ENCODE peak calls at places on chromosome 6, in seven cellular contexts. N, P, C, O, F, H and R are unnamed samples.

GRCh38 chr6:15206887-15207286 is 39.0 kb upstream of the JARID2 start:
- DNase-seq in P (no peak), O (no peak), N (no peak), C (no peak), H (no peak), F (no peak), R (no peak)

GRCh38 chr6:144418969-144419545 is 133.9 kb downstream of the UTRN start:
- DNase-seq in O (no peak), F (no peak), H (no peak), C (no peak), P (no peak), N (no peak), R (no peak)

GRCh38 chr6:35096129-35096852 is 44.8 kb downstream of the TCP11 start:
- DNase-seq in P (no peak), H (no peak), F (no peak), N (peak), C (no peak), O (peak), R (no peak)

GRCh38 chr6:68778356-68779020 is 143.4 kb downstream of the ADGRB3 start:
- DNase-seq in O (no peak), H (no peak), P (no peak), C (no peak), F (no peak), N (no peak), R (no peak)

GRCh38 chr6:109794201-109794926 is 103.3 kb downstream of the FIG4 start:
- DNase-seq in H (peak), N (no peak), C (no peak), P (no peak), O (no peak), F (no peak), R (no peak)

GRCh38 chr6:9204171-9204570 is 768.8 kb upstream of the SLC35B3 start:
- DNase-seq in O (peak), C (no peak), P (no peak), N (peak), F (no peak), H (peak), R (no peak)

GRCh38 chr6:28977351-28978136 is 27.6 kb downstream of the ZNF311 start:
- DNase-seq in O (no peak), N (peak), C (no peak), P (no peak), H (no peak), F (no peak), R (no peak)

GRCh38 chr6:12569646-12570045 is 146.9 kb upstream of the PHACTR1 start:
- DNase-seq in N (no peak), H (no peak), C (no peak), F (no peak), O (no peak), P (no peak), R (no peak)

GRCh38 chr6:60695232-60695631 is 1590.8 kb downstream of the KHDRBS2 start:
- DNase-seq in O (no peak), N (no peak), H (no peak), P (no peak), F (no peak), C (no peak), R (no peak)

GRCh38 chr6:148789991-148790390 is 43.2 kb downstream of the UST start:
- DNase-seq in H (no peak), N (no peak), P (no peak), O (no peak), F (no peak), C (no peak), R (no peak)

GRCh38 chr6:24755284-24755683 is 19.5 kb upstream of the GMNN start:
- DNase-seq in H (no peak), C (no peak), O (no peak), P (no peak), N (no peak), F (no peak), R (no peak)

GRCh38 chr6:35483062-35483461 is 13.8 kb downstream of the TEAD3 start:
- DNase-seq in N (no peak), C (no peak), H (no peak), P (no peak), O (no peak), F (no peak), R (no peak)

GRCh38 chr6:34951741-34952140 is 62.7 kb downstream of the ANKS1A start:
- DNase-seq in O (no peak), C (no peak), F (no peak), H (no peak), N (no peak), P (no peak), R (no peak)

GRCh38 chr6:130760006-130760405 is 67.2 kb upstream of the SMLR1 start:
- DNase-seq in P (no peak), O (no peak), H (peak), N (no peak), C (no peak), F (no peak), R (no peak)

GRCh38 chr6:97215157-97215769 is 67.8 kb downstream of the MMS22L start:
- DNase-seq in O (peak), P (no peak), C (no peak), N (no peak), F (no peak), H (no peak), R (no peak)

GRCh38 chr6:75418233-75418632 is 75.4 kb downstream of the FILIP1 start:
- DNase-seq in F (no peak), O (no peak), H (no peak), C (no peak), N (no peak), P (no peak), R (no peak)

GRCh38 chr6:118295336-118295735 is 252.8 kb upstream of the PLN start:
- DNase-seq in O (no peak), C (no peak), N (no peak), H (no peak), P (no peak), F (no peak), R (no peak)

GRCh38 chr6:29666826-29667130 is 9.9 kb downstream of the MOG start:
- DNase-seq in C (no peak), P (peak), H (no peak), N (no peak), O (no peak), F (no peak), R (no peak)

GRCh38 chr6:63663147-63663877 is 27.7 kb downstream of the PHF3 start:
- DNase-seq in C (no peak), P (no peak), O (peak), F (no peak), N (no peak), H (no peak), R (no peak)

GRCh38 chr6:25174678-25175077 is 104.5 kb upstream of the CARMIL1 start:
- DNase-seq in F (no peak), P (no peak), O (no peak), H (no peak), C (no peak), N (no peak), R (no peak)

GRCh38 chr6:162178666-162179065 is 548.9 kb downstream of the PRKN start:
- DNase-seq in N (no peak), P (no peak), C (no peak), H (no peak), O (no peak), F (no peak), R (no peak)

GRCh38 chr6:151721671-151722070 is 85.8 kb upstream of the ESR1 start:
- DNase-seq in P (no peak), H (no peak), O (no peak), N (no peak), C (no peak), F (no peak), R (no peak)

GRCh38 chr6:166998256-166999144 is 697 bp upstream of the CEP43 start:
- DNase-seq in P (peak), F (no peak), C (peak), O (no peak), H (no peak), N (no peak), R (peak)

GRCh38 chr6:3904518-3904917 is 55.3 kb downstream of the FAM50B start:
- DNase-seq in O (no peak), F (no peak), H (no peak), P (no peak), N (no peak), C (no peak), R (peak)

GRCh38 chr6:142275146-142276006 is 26.4 kb upstream of the ADGRG6 start:
- DNase-seq in C (no peak), P (no peak), F (no peak), N (no peak), H (no peak), O (peak), R (no peak)

GRCh38 chr6:105810105-105810921 is 275.8 kb upstream of the PRDM1 start:
- DNase-seq in C (peak), N (peak), F (peak), H (peak), P (no peak), O (peak), R (peak)

GRCh38 chr6:124535746-124536145 is 426.5 kb upstream of the RNF217 start:
- DNase-seq in F (no peak), H (no peak), N (peak), O (no peak), C (no peak), P (no peak), R (no peak)

GRCh38 chr6:89999154-89999553 is 104.9 kb downstream of the GJA10 start:
- DNase-seq in O (no peak), F (no peak), P (no peak), H (no peak), C (no peak), N (no peak), R (peak)

GRCh38 chr6:139903411-139904157 is 529.1 kb upstream of the CITED2 start:
- DNase-seq in H (no peak), N (no peak), C (no peak), F (no peak), O (no peak), P (no peak), R (no peak)

GRCh38 chr6:112639436-112639835 is 292.3 kb downstream of the RFPL4B start:
- DNase-seq in H (no peak), C (no peak), O (peak), N (no peak), P (no peak), F (no peak), R (no peak)

GRCh38 chr6:21402368-21402767 is 191.2 kb upstream of the SOX4 start:
- DNase-seq in H (no peak), O (peak), F (no peak), N (no peak), C (no peak), P (no peak), R (peak)